ENCODE peak calls at places on chromosomes 12 and 14, in six cellular contexts. Z, I, Y, B, J and S are unnamed samples.

GRCh38 chr12:121750507-121750955 is 38.0 kb downstream of the TMEM120B start:
- DNase-seq in Z (no peak), Y (no peak), J (no peak), B (no peak), I (no peak), S (no peak)

GRCh38 chr12:1616233-1617066 is 12.6 kb upstream of the WNT5B start:
- DNase-seq in Z (no peak), Y (no peak), I (no peak), B (no peak), J (no peak), S (no peak)

GRCh38 chr12:77065361-77066204 is at the start of gene E2F7:
- DNase-seq in J (peak; percentile 97), Y (peak; percentile 98), I (peak; percentile 74), Z (peak; percentile 86), B (peak; percentile 96), S (peak; percentile 52)

GRCh38 chr12:131894313-131894860 is at the start of gene ULK1:
- DNase-seq in Y (peak; percentile 94), Z (peak; percentile 80), B (peak; percentile 98), I (peak; percentile 94), J (peak; percentile 100), S (peak; percentile 90)

GRCh38 chr12:39692258-39692853 is 72.8 kb upstream of the ABCD2 start:
- DNase-seq in I (peak; percentile 13), Z (no peak), J (no peak), B (no peak), Y (no peak), S (no peak)

GRCh38 chr12:86914716-86915115 is 658.5 kb upstream of the MGAT4C start:
- DNase-seq in Z (no peak), B (no peak), Y (peak; percentile 5), J (peak; percentile 10), I (peak; percentile 34), S (no peak)

GRCh38 chr12:3680919-3681594 is 71.9 kb downstream of the CRACR2A start:
- DNase-seq in I (peak; percentile 15), B (no peak), Y (no peak), J (no peak), Z (no peak), S (peak; percentile 57)

GRCh38 chr12:120797677-120798642 is 72.3 kb downstream of the ACADS start:
- DNase-seq in I (no peak), J (no peak), Y (no peak), Z (no peak), B (no peak), S (no peak)

GRCh38 chr14:106811167-106811566 is 1284.8 kb downstream of the TMEM121 start:
- DNase-seq in J (no peak), I (no peak), B (no peak), Z (no peak), Y (no peak), S (no peak)

GRCh38 chr12:65074932-65075331 is 46.2 kb downstream of the WIF1 start:
- DNase-seq in Z (no peak), B (no peak), J (no peak), I (no peak), Y (peak; percentile 6), S (no peak)

GRCh38 chr14:64612021-64612380 is 62.2 kb downstream of the PPP1R36 start:
- DNase-seq in B (no peak), J (peak; percentile 82), Z (no peak), Y (peak; percentile 70), I (no peak), S (no peak)

GRCh38 chr12:53492830-53493609 is 6.2 kb downstream of the MAP3K12 start:
- DNase-seq in B (peak; percentile 99), J (peak; percentile 88), Z (peak; percentile 85), Y (peak; percentile 94), I (peak; percentile 97), S (peak; percentile 90)

GRCh38 chr14:69901113-69901951 is 22.1 kb downstream of the SMOC1 start:
- DNase-seq in Y (peak; percentile 42), B (no peak), I (no peak), J (no peak), Z (no peak), S (no peak)

GRCh38 chr12:94277426-94278000 is 129.1 kb downstream of the PLXNC1 start:
- DNase-seq in Y (no peak), I (peak; percentile 20), B (no peak), Z (no peak), J (no peak), S (peak; percentile 53)

GRCh38 chr12:131249291-131250027 is 295.8 kb downstream of the ADGRD1 start:
- DNase-seq in B (no peak), Y (no peak), I (no peak), J (no peak), Z (no peak), S (no peak)

GRCh38 chr14:51147183-51147582 is 52.3 kb upstream of the TRIM9 start:
- DNase-seq in J (no peak), Z (no peak), Y (no peak), B (no peak), I (no peak), S (no peak)

GRCh38 chr12:81329088-81329487 is 251.2 kb downstream of the ACSS3 start:
- DNase-seq in J (no peak), Z (no peak), I (no peak), Y (peak; percentile 34), B (no peak), S (no peak)

GRCh38 chr12:75389061-75389460 is 1.8 kb upstream of the GLIPR1L2 start:
- DNase-seq in Z (no peak), B (no peak), Y (peak; percentile 56), J (peak; percentile 12), I (no peak), S (no peak)

GRCh38 chr14:54570651-54571415 is 3.9 kb downstream of the SAMD4A start:
- DNase-seq in B (no peak), Y (peak; percentile 62), I (no peak), J (peak; percentile 53), Z (no peak), S (no peak)

GRCh38 chr14:79586401-79586800 is 624.9 kb downstream of the DIO2 start:
- DNase-seq in I (no peak), Y (no peak), J (no peak), B (no peak), Z (no peak), S (no peak)

GRCh38 chr14:42174357-42174756 is 567.7 kb downstream of the LRFN5 start:
- DNase-seq in I (no peak), Z (no peak), J (no peak), Y (no peak), B (no peak), S (no peak)

GRCh38 chr12:121811434-121812319 is 7.9 kb downstream of the SETD1B start:
- DNase-seq in J (peak; percentile 88), Z (no peak), I (peak; percentile 49), B (peak; percentile 93), Y (peak; percentile 74), S (peak; percentile 70)

GRCh38 chr12:92538970-92539749 is 163.6 kb upstream of the PLEKHG7 start:
- DNase-seq in Y (peak; percentile 74), I (no peak), J (peak; percentile 38), B (no peak), Z (no peak), S (no peak)

GRCh38 chr12:124588689-124589318 is 21.4 kb upstream of the NCOR2 start:
- DNase-seq in J (peak; percentile 87), B (peak; percentile 92), I (no peak), Y (peak; percentile 79), Z (no peak), S (peak; percentile 67)

GRCh38 chr12:49673446-49674317 is 33.5 kb downstream of the FMNL3 start:
- DNase-seq in J (peak; percentile 90), I (peak; percentile 97), Y (peak; percentile 86), B (peak; percentile 97), Z (peak; percentile 57), S (peak; percentile 88)

GRCh38 chr12:54207539-54208267 is 18.9 kb upstream of the SMUG1 start:
- DNase-seq in Y (peak; percentile 85), I (peak; percentile 26), B (peak; percentile 96), Z (peak; percentile 99), J (peak; percentile 64), S (peak; percentile 88)

GRCh38 chr14:75401356-75401755 is 26.5 kb upstream of the JDP2 start:
- DNase-seq in I (peak; percentile 17), Z (no peak), J (peak; percentile 53), B (peak; percentile 89), Y (peak; percentile 54), S (peak; percentile 18)

GRCh38 chr14:81435578-81436295 is 35.6 kb upstream of the STON2 start:
- DNase-seq in I (peak; percentile 47), J (peak; percentile 13), Z (peak; percentile 15), B (peak; percentile 89), Y (peak; percentile 62), S (no peak)

GRCh38 chr14:96160030-96160912 is 44.4 kb upstream of the BDKRB2 start:
- DNase-seq in B (peak; percentile 32), Y (no peak), Z (no peak), I (no peak), J (no peak), S (no peak)

GRCh38 chr14:92143309-92143708 is 21.5 kb downstream of the CPSF2 start:
- DNase-seq in B (no peak), I (no peak), Y (peak; percentile 11), J (no peak), Z (no peak), S (no peak)